ENCODE peak calls at places on chromosomes 3 and 15, in five cellular contexts. One of them, this sample, is unnamed.

GRCh38 chr3:188157407-188157806 is 3.5 kb downstream of the LPP start:
- DNase-seq in EL: no peak
- DNase-seq in activated CD8-positive, alpha-beta T cell treated with anti-CD3 and anti-CD28 coated beads, Interleukin-2, amount 10 ng/mL, durations not matched to agents 7 days and 5 days: no peak
- DNase-seq in ovary: no peak
- DNase-seq in stimulated activated CD4-positive, alpha-beta T cell treated with anti-CD3 and anti-CD28 coated beads, TNF-alpha, amount 100 ng/mL, for 1 hour: no peak
- DNase-seq in this sample: no peak

GRCh38 chr3:193665370-193665989 is 72.5 kb downstream of the OPA1 start:
- DNase-seq in EL: peak; percentile 26
- DNase-seq in activated CD8-positive, alpha-beta T cell treated with anti-CD3 and anti-CD28 coated beads, Interleukin-2, amount 10 ng/mL, durations not matched to agents 7 days and 5 days: no peak
- DNase-seq in ovary: no peak
- DNase-seq in stimulated activated CD4-positive, alpha-beta T cell treated with anti-CD3 and anti-CD28 coated beads, TNF-alpha, amount 100 ng/mL, for 1 hour: no peak
- DNase-seq in this sample: peak; percentile 53

GRCh38 chr3:136078421-136079364 is 113.2 kb downstream of the PPP2R3A start:
- DNase-seq in EL: peak; percentile 33
- DNase-seq in activated CD8-positive, alpha-beta T cell treated with anti-CD3 and anti-CD28 coated beads, Interleukin-2, amount 10 ng/mL, durations not matched to agents 7 days and 5 days: no peak
- DNase-seq in ovary: no peak
- DNase-seq in stimulated activated CD4-positive, alpha-beta T cell treated with anti-CD3 and anti-CD28 coated beads, TNF-alpha, amount 100 ng/mL, for 1 hour: no peak
- DNase-seq in this sample: peak; percentile 48

GRCh38 chr3:155032918-155033317 is 47.2 kb upstream of the MME start:
- DNase-seq in EL: peak; percentile 85
- DNase-seq in activated CD8-positive, alpha-beta T cell treated with anti-CD3 and anti-CD28 coated beads, Interleukin-2, amount 10 ng/mL, durations not matched to agents 7 days and 5 days: no peak
- DNase-seq in ovary: no peak
- DNase-seq in stimulated activated CD4-positive, alpha-beta T cell treated with anti-CD3 and anti-CD28 coated beads, TNF-alpha, amount 100 ng/mL, for 1 hour: no peak
- DNase-seq in this sample: no peak

GRCh38 chr15:63699391-63699790 is 102.2 kb downstream of the FBXL22 start:
- DNase-seq in EL: no peak
- DNase-seq in activated CD8-positive, alpha-beta T cell treated with anti-CD3 and anti-CD28 coated beads, Interleukin-2, amount 10 ng/mL, durations not matched to agents 7 days and 5 days: no peak
- DNase-seq in ovary: no peak
- DNase-seq in stimulated activated CD4-positive, alpha-beta T cell treated with anti-CD3 and anti-CD28 coated beads, TNF-alpha, amount 100 ng/mL, for 1 hour: no peak
- DNase-seq in this sample: no peak

GRCh38 chr3:79947469-79947868 is 179.7 kb upstream of the ROBO1 start:
- DNase-seq in EL: no peak
- DNase-seq in activated CD8-positive, alpha-beta T cell treated with anti-CD3 and anti-CD28 coated beads, Interleukin-2, amount 10 ng/mL, durations not matched to agents 7 days and 5 days: no peak
- DNase-seq in ovary: no peak
- DNase-seq in stimulated activated CD4-positive, alpha-beta T cell treated with anti-CD3 and anti-CD28 coated beads, TNF-alpha, amount 100 ng/mL, for 1 hour: no peak
- DNase-seq in this sample: no peak

GRCh38 chr15:88433046-88433685 is 34.0 kb downstream of the MRPL46 start:
- DNase-seq in EL: no peak
- DNase-seq in activated CD8-positive, alpha-beta T cell treated with anti-CD3 and anti-CD28 coated beads, Interleukin-2, amount 10 ng/mL, durations not matched to agents 7 days and 5 days: no peak
- DNase-seq in ovary: no peak
- DNase-seq in stimulated activated CD4-positive, alpha-beta T cell treated with anti-CD3 and anti-CD28 coated beads, TNF-alpha, amount 100 ng/mL, for 1 hour: no peak
- DNase-seq in this sample: no peak

GRCh38 chr15:80155001-80155377 is 2.2 kb downstream of the FAH start:
- DNase-seq in EL: no peak
- DNase-seq in activated CD8-positive, alpha-beta T cell treated with anti-CD3 and anti-CD28 coated beads, Interleukin-2, amount 10 ng/mL, durations not matched to agents 7 days and 5 days: no peak
- DNase-seq in ovary: no peak
- DNase-seq in stimulated activated CD4-positive, alpha-beta T cell treated with anti-CD3 and anti-CD28 coated beads, TNF-alpha, amount 100 ng/mL, for 1 hour: no peak
- DNase-seq in this sample: no peak

GRCh38 chr3:165339753-165340152 is 143.6 kb upstream of the SLITRK3 start:
- DNase-seq in EL: no peak
- DNase-seq in activated CD8-positive, alpha-beta T cell treated with anti-CD3 and anti-CD28 coated beads, Interleukin-2, amount 10 ng/mL, durations not matched to agents 7 days and 5 days: no peak
- DNase-seq in ovary: no peak
- DNase-seq in stimulated activated CD4-positive, alpha-beta T cell treated with anti-CD3 and anti-CD28 coated beads, TNF-alpha, amount 100 ng/mL, for 1 hour: no peak
- DNase-seq in this sample: peak; percentile 3

GRCh38 chr3:33201195-33201594 is 17.4 kb downstream of the SUSD5 start:
- DNase-seq in EL: no peak
- DNase-seq in activated CD8-positive, alpha-beta T cell treated with anti-CD3 and anti-CD28 coated beads, Interleukin-2, amount 10 ng/mL, durations not matched to agents 7 days and 5 days: no peak
- DNase-seq in ovary: no peak
- DNase-seq in stimulated activated CD4-positive, alpha-beta T cell treated with anti-CD3 and anti-CD28 coated beads, TNF-alpha, amount 100 ng/mL, for 1 hour: no peak
- DNase-seq in this sample: no peak

GRCh38 chr15:98904466-98905048 is 103.0 kb downstream of the PGPEP1L start:
- DNase-seq in EL: peak; percentile 68
- DNase-seq in activated CD8-positive, alpha-beta T cell treated with anti-CD3 and anti-CD28 coated beads, Interleukin-2, amount 10 ng/mL, durations not matched to agents 7 days and 5 days: peak; percentile 26
- DNase-seq in ovary: no peak
- DNase-seq in stimulated activated CD4-positive, alpha-beta T cell treated with anti-CD3 and anti-CD28 coated beads, TNF-alpha, amount 100 ng/mL, for 1 hour: no peak
- DNase-seq in this sample: no peak

GRCh38 chr3:158539414-158540014 is 31.5 kb upstream of the MLF1 start:
- DNase-seq in EL: peak; percentile 46
- DNase-seq in activated CD8-positive, alpha-beta T cell treated with anti-CD3 and anti-CD28 coated beads, Interleukin-2, amount 10 ng/mL, durations not matched to agents 7 days and 5 days: peak; percentile 61
- DNase-seq in ovary: no peak
- DNase-seq in stimulated activated CD4-positive, alpha-beta T cell treated with anti-CD3 and anti-CD28 coated beads, TNF-alpha, amount 100 ng/mL, for 1 hour: peak; percentile 5
- DNase-seq in this sample: peak; percentile 45

GRCh38 chr15:26359855-26360254 is 413.0 kb downstream of the GABRB3 start:
- DNase-seq in EL: no peak
- DNase-seq in activated CD8-positive, alpha-beta T cell treated with anti-CD3 and anti-CD28 coated beads, Interleukin-2, amount 10 ng/mL, durations not matched to agents 7 days and 5 days: no peak
- DNase-seq in ovary: no peak
- DNase-seq in stimulated activated CD4-positive, alpha-beta T cell treated with anti-CD3 and anti-CD28 coated beads, TNF-alpha, amount 100 ng/mL, for 1 hour: no peak
- DNase-seq in this sample: no peak

GRCh38 chr3:140250010-140250825 is 315.2 kb downstream of the CLSTN2 start:
- DNase-seq in EL: no peak
- DNase-seq in activated CD8-positive, alpha-beta T cell treated with anti-CD3 and anti-CD28 coated beads, Interleukin-2, amount 10 ng/mL, durations not matched to agents 7 days and 5 days: no peak
- DNase-seq in ovary: no peak
- DNase-seq in stimulated activated CD4-positive, alpha-beta T cell treated with anti-CD3 and anti-CD28 coated beads, TNF-alpha, amount 100 ng/mL, for 1 hour: no peak
- DNase-seq in this sample: no peak

GRCh38 chr15:74043425-74044266 is 38.7 kb downstream of the GOLGA6A start:
- DNase-seq in EL: no peak
- DNase-seq in activated CD8-positive, alpha-beta T cell treated with anti-CD3 and anti-CD28 coated beads, Interleukin-2, amount 10 ng/mL, durations not matched to agents 7 days and 5 days: no peak
- DNase-seq in ovary: no peak
- DNase-seq in stimulated activated CD4-positive, alpha-beta T cell treated with anti-CD3 and anti-CD28 coated beads, TNF-alpha, amount 100 ng/mL, for 1 hour: no peak
- DNase-seq in this sample: no peak